ENCODE peak calls at places on chromosomes 3 and 15, in six cellular contexts. X is Panc1, V is brain microvascular endothelial cell, K is hepatocyte, T is AG04450, D is H7. L is an unnamed sample.

GRCh38 chr3:124764746-124765145 is 34.5 kb downstream of the UMPS start:
- DNase-seq in X (no peak), V (no peak), K (no peak), T (no peak), D (no peak), L (no peak)

GRCh38 chr15:68646156-68646555 is 67.4 kb downstream of the CORO2B start:
- DNase-seq in X (no peak), V (no peak), K (no peak), T (no peak), D (peak), L (no peak)

GRCh38 chr3:25513642-25514266 is 85.7 kb downstream of the RARB start:
- DNase-seq in X (no peak), V (no peak), K (no peak), T (no peak), D (peak), L (no peak)

GRCh38 chr3:161274691-161275298 is 53.7 kb downstream of the NMD3 start:
- DNase-seq in X (no peak), V (peak), K (peak), T (peak), D (peak), L (no peak)

GRCh38 chr3:63400259-63400860 is 122.3 kb downstream of the SYNPR start:
- DNase-seq in X (no peak), V (peak), K (peak), T (no peak), D (no peak), L (no peak)

GRCh38 chr15:89631902-89632264 is 23.4 kb downstream of the KIF7 start:
- DNase-seq in X (no peak), V (no peak), K (no peak), T (no peak), D (peak), L (no peak)

GRCh38 chr3:53196575-53197407 is 35.8 kb downstream of the PRKCD start:
- DNase-seq in X (no peak), V (peak), K (peak), T (no peak), D (peak), L (no peak)

GRCh38 chr3:37174532-37175126 is at the start of gene LRRFIP2:
- DNase-seq in X (no peak), V (peak), K (no peak), T (no peak), D (no peak), L (no peak)

GRCh38 chr15:32042269-32042996 is 12.1 kb downstream of the CHRNA7 start:
- DNase-seq in X (no peak), V (no peak), K (peak), T (no peak), D (no peak), L (no peak)

GRCh38 chr3:77125934-77126333 is 86.0 kb downstream of the ROBO2 start:
- DNase-seq in X (no peak), V (no peak), K (no peak), T (no peak), D (no peak), L (no peak)

GRCh38 chr15:88018865-88019626 is 237.5 kb downstream of the NTRK3 start:
- DNase-seq in X (no peak), V (no peak), K (peak), T (no peak), D (no peak), L (no peak)

GRCh38 chr3:16704938-16705337 is 99.7 kb upstream of the DAZL start:
- DNase-seq in X (no peak), V (no peak), K (no peak), T (no peak), D (no peak), L (no peak)

GRCh38 chr3:51773529-51773928 is 5.5 kb downstream of the IQCF6 start:
- DNase-seq in X (no peak), V (peak), K (no peak), T (no peak), D (no peak), L (no peak)

GRCh38 chr15:78211189-78211921 is 23.0 kb downstream of the ACSBG1 start:
- DNase-seq in X (no peak), V (no peak), K (no peak), T (no peak), D (peak), L (no peak)

GRCh38 chr3:13009132-13009945 is 63.9 kb downstream of the IQSEC1 start:
- DNase-seq in X (no peak), V (no peak), K (no peak), T (no peak), D (no peak), L (no peak)

GRCh38 chr3:57896691-57897090 is 111.5 kb upstream of the FLNB start:
- DNase-seq in X (no peak), V (no peak), K (no peak), T (no peak), D (no peak), L (no peak)

GRCh38 chr3:194871143-194871863 is 185.6 kb downstream of the FAM43A start:
- DNase-seq in X (no peak), V (peak), K (peak), T (peak), D (peak), L (no peak)

GRCh38 chr3:181623924-181624694 is 87.6 kb upstream of the SOX2 start:
- DNase-seq in X (no peak), V (no peak), K (peak), T (no peak), D (no peak), L (peak)

GRCh38 chr3:115975353-115975752 is 352.0 kb downstream of the GAP43 start:
- DNase-seq in X (peak), V (peak), K (peak), T (peak), D (no peak), L (peak)

GRCh38 chr3:194259982-194260856 is 90.9 kb downstream of the CPN2 start:
- DNase-seq in X (no peak), V (no peak), K (no peak), T (no peak), D (no peak), L (no peak)

GRCh38 chr15:92011611-92012367 is 158.3 kb downstream of the SLCO3A1 start:
- DNase-seq in X (no peak), V (no peak), K (no peak), T (no peak), D (no peak), L (no peak)

GRCh38 chr3:45987368-45988099 is 8.1 kb downstream of the FYCO1 start:
- DNase-seq in X (no peak), V (no peak), K (no peak), T (no peak), D (no peak), L (no peak)

GRCh38 chr3:27078246-27078913 is 290.8 kb downstream of the NEK10 start:
- DNase-seq in X (no peak), V (no peak), K (no peak), T (no peak), D (no peak), L (no peak)

GRCh38 chr3:73848173-73848751 is 223.5 kb upstream of the PDZRN3 start:
- DNase-seq in X (no peak), V (peak), K (peak), T (no peak), D (peak), L (no peak)

GRCh38 chr3:106381265-106381942 is 512.6 kb upstream of the CBLB start:
- DNase-seq in X (no peak), V (no peak), K (no peak), T (no peak), D (no peak), L (no peak)

GRCh38 chr15:66614456-66615174 is 48.8 kb upstream of the LCTL start:
- DNase-seq in X (no peak), V (no peak), K (no peak), T (no peak), D (no peak), L (no peak)

GRCh38 chr15:92123848-92124631 is 269.6 kb upstream of the ST8SIA2 start:
- DNase-seq in X (no peak), V (no peak), K (no peak), T (no peak), D (peak), L (no peak)

GRCh38 chr3:172084871-172085556 is 45.6 kb downstream of the FNDC3B start:
- DNase-seq in X (no peak), V (peak), K (no peak), T (no peak), D (no peak), L (no peak)

GRCh38 chr3:50288387-50289007 is 3.7 kb downstream of the IFRD2 start:
- DNase-seq in X (no peak), V (no peak), K (no peak), T (no peak), D (no peak), L (no peak)

GRCh38 chr3:52774901-52775864 is 2.2 kb upstream of the ITIH1 start:
- DNase-seq in X (no peak), V (no peak), K (peak), T (no peak), D (no peak), L (no peak)

GRCh38 chr3:52216585-52217408 is 8.6 kb downstream of the TLR9 start:
- DNase-seq in X (peak), V (peak), K (peak), T (peak), D (peak), L (peak)

GRCh38 chr3:172846706-172847105 is 96.2 kb downstream of the ECT2 start:
- DNase-seq in X (no peak), V (no peak), K (no peak), T (no peak), D (no peak), L (peak)

GRCh38 chr3:136678981-136679380 is 73.2 kb downstream of the STAG1 start:
- DNase-seq in X (no peak), V (no peak), K (no peak), T (no peak), D (no peak), L (no peak)

GRCh38 chr3:187694801-187695200 is 7.6 kb downstream of the RTP2 start:
- DNase-seq in X (no peak), V (peak), K (no peak), T (no peak), D (no peak), L (no peak)

GRCh38 chr15:77071338-77072223 is 672 bp upstream of the TSPAN3 start:
- DNase-seq in X (no peak), V (no peak), K (no peak), T (no peak), D (no peak), L (no peak)
- H3K4me3 ChIP-seq in X (peak), V (no peak), K (no peak), T (no peak), D (no peak), L (no peak)

DNA sequence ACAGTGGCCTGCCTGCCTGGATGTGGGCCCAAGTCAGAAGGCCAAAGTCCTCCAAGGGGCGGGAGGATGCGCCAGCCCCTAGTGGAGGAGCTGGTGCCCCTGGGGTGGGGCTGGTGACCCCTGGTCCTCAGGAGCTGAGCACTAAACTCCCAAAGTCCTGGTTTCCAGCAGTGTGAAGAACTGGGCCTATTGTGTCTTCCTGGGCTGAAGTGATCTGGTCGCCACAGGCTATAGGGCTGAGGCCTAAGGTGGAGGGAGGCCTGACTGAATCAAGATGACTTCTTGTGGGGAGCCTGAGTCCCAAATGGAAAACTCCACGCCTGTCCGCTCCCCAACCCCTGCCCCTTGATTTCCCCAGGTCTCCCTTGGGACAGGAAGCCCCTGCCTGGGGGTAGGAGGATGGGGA is 775 bp upstream of the FES start:
- DNase-seq in X (no peak), V (no peak), K (no peak), T (no peak), D (peak), L (no peak)
- H3K4me3 ChIP-seq in X (no peak), V (no peak), K (no peak), T (peak), D (no peak), L (no peak)

DNA sequence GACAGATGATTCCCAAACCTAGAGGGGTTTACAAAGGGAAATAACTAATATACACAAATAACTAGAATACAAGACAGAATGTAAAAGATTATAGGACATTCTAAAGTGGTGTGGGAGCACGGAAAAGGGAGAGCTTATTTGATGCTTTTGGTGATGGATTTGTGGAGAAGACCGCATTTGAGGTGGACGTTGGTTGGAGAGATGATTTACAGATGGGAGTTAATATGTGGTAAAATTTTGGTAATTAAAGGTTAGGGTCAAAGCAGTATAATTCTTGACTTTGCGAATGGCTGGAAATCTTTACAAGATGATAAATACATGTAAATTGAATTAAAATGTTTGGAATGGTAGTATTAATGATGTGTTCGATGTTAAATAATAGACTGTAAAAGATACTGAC is 1.2 kb downstream of the KNL1 start:
- DNase-seq in X (no peak), V (no peak), K (no peak), T (no peak), D (no peak), L (no peak)
- H3K4me3 ChIP-seq in X (peak), V (peak), K (peak), T (peak), D (peak), L (peak)

DNA sequence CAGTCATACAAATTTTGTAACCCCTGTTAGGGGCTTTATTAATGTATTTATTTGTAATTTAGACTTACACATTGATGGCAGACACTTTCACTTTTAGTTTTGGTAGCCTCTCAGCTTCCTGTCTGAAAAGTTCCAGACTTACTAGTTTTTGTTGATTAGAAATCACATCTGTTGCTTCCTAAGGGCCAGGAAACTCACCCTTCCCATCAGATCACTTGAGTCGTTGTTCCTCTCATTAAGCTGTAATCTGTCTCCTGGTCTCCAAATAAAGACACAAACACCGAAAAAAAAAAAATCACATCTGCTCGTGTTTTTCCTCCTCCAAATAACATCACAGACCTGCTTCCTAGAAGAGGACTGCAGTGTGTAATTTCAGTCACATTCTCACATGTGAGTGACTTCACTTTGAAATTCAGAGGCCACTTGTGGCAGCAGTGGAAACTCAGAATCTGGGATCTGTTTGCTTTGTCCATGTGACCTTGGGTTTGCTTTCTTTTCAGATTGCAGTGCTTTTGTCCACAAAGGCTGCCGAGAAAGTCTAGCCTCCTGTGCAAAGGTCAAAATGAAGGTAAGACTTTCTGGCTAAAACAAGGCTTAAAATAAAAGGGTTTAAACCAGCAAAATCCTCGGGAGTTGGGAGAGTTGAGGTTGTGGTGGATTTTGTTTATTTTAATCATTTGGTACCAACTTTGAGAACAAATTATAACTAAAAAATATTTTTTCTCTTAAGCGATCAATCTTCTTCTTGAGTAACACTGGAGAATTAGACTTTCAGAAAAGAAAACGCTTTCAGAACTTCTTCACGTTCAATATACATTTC is 87.0 kb downstream of the KLHL25 start:
- DNase-seq in X (no peak), V (peak), K (peak), T (no peak), D (no peak), L (no peak)
- H3K4me3 ChIP-seq in X (peak), V (no peak), K (peak), T (peak), D (no peak), L (no peak)

GRCh38 chr3:149551500-149551899 is 77.0 kb downstream of the TM4SF4 start:
- DNase-seq in X (no peak), V (no peak), K (no peak), T (no peak), D (no peak), L (no peak)

GRCh38 chr3:149555941-149556340 is 81.4 kb downstream of the TM4SF4 start:
- DNase-seq in X (no peak), V (peak), K (no peak), T (no peak), D (no peak), L (no peak)

GRCh38 chr3:149553781-149554451 is 79.4 kb downstream of the TM4SF4 start:
- DNase-seq in X (no peak), V (no peak), K (peak), T (peak), D (no peak), L (no peak)

GRCh38 chr3:149552700-149553099 is 78.2 kb downstream of the TM4SF4 start:
- DNase-seq in X (no peak), V (no peak), K (no peak), T (no peak), D (no peak), L (no peak)

DNA sequence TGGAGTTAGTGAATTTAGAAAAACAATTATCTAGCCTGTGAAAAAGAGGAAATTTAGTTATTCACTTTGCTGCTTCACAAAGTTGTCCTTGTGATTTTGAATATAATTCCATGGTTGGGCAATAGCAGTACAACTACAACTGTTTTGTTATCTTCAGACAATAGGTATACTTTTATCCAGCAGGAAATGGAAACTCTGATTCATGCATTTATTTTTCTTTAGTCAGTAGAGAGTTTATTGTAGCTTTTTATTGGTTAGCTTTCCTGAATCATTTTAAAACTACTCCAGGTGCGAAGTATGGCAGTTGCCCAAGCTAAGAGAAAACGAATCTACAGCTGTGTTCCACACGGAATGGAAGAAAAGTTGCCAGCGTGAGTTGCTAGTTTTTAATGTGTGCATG is 80.3 kb downstream of the TM4SF4 start:
- DNase-seq in X (peak), V (no peak), K (peak), T (no peak), D (no peak), L (no peak)
- H3K4me3 ChIP-seq in X (no peak), V (no peak), K (no peak), T (no peak), D (no peak), L (no peak)

GRCh38 chr15:40438712-40439111 is 2.0 kb upstream of the BAHD1 start:
- DNase-seq in X (no peak), V (no peak), K (no peak), T (no peak), D (no peak), L (no peak)

GRCh38 chr15:40437754-40438687 is 2.7 kb upstream of the BAHD1 start:
- DNase-seq in X (no peak), V (no peak), K (no peak), T (no peak), D (peak), L (no peak)

GRCh38 chr15:40436116-40436891 is 4.4 kb upstream of the BAHD1 start:
- DNase-seq in X (no peak), V (no peak), K (peak), T (no peak), D (peak), L (no peak)

GRCh38 chr15:40435331-40436089 is 5.2 kb upstream of the BAHD1 start:
- DNase-seq in X (no peak), V (no peak), K (no peak), T (no peak), D (peak), L (no peak)

DNA sequence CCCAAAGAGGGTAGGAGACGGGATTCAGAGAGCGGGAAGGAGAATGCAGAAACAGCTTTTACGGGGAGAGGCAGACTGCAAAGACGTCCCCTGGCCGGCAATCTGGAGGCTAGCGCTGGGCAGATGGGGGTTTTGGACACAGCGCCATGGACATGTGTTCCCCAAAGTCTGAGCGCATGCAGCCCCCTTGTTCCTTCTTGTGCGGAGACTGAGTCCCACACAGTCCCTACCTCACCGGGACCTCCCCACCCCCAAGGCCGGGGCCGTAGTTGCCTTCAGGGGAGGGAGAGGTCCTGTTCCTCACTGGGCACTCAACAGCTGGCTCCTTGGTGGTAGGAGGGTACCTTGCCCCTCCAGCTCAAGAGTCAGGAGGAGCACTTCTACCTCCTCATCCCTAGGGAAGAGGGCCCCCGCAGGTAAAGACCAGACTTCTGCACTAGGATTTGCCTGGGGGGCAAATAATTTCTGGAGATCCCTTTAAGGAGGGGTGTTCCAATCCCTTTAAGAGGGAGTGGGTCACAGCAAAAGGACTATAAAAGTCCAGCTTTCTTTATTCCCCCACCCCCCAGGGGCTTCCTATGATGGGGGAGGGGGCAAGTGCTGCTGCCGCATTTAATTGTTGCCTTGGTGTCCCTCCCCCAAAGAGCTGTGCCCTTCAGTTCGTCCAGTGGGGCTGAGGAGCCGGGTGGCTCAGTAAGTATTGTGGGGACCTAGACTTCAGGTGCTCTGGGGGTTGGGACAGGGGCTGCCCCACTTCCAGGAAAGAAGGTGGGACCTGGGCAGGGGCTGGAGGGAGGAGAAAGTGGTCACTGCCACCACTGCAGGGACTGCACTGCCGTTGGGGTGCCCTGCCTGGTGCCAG is 3.6 kb upstream of the BAHD1 start:
- DNase-seq in X (no peak), V (no peak), K (no peak), T (no peak), D (peak), L (no peak)
- H3K4me3 ChIP-seq in X (peak), V (no peak), K (peak), T (peak), D (peak), L (no peak)

GRCh38 chr3:129597792-129598381 is 8.6 kb downstream of the PLXND1 start:
- DNase-seq in X (no peak), V (no peak), K (no peak), T (no peak), D (peak), L (no peak)
- H3K4me3 ChIP-seq in X (peak), V (no peak), K (no peak), T (no peak), D (no peak), L (no peak)

GRCh38 chr3:48594431-48595049 is 589 bp downstream of the COL7A1 start:
- DNase-seq in X (no peak), V (no peak), K (no peak), T (no peak), D (peak), L (no peak)
- H3K4me3 ChIP-seq in X (peak), V (peak), K (no peak), T (peak), D (peak), L (peak)

GRCh38 chr15:30922469-30923311 is 19.0 kb downstream of the FAN1 start:
- DNase-seq in X (no peak), V (peak), K (no peak), T (no peak), D (peak), L (peak)
- H3K4me3 ChIP-seq in X (no peak), V (no peak), K (no peak), T (no peak), D (no peak), L (no peak)